ENCODE peak calls at places on chromosomes 2 and 18, in ten cellular contexts. One of them, this sample, is unnamed.
A peak's percentile ranks its signal among the peaks of the same experiment; 100 is the strongest.

GRCh38 chr2:61173116-61173515 is 11.1 kb downstream of the C2orf74 start:
- DNase-seq in kidney epithelial cell: no peak
- DNase-seq in lower lobe of right lung: no peak
- DNase-seq in GM12865: no peak
- DNase-seq in breast epithelium: no peak
- DNase-seq in AG10803: no peak
- DNase-seq in mucosa of descending colon: no peak
- DNase-seq in colonic mucosa: no peak
- DNase-seq in heart left ventricle: no peak
- DNase-seq in CD8-positive, alpha-beta T cell: peak; percentile 37
- DNase-seq in this sample: no peak

GRCh38 chr2:150392614-150393013 is 94.9 kb downstream of the RND3 start:
- DNase-seq in kidney epithelial cell: no peak
- DNase-seq in lower lobe of right lung: no peak
- DNase-seq in GM12865: no peak
- DNase-seq in breast epithelium: no peak
- DNase-seq in AG10803: no peak
- DNase-seq in mucosa of descending colon: no peak
- DNase-seq in colonic mucosa: no peak
- DNase-seq in heart left ventricle: no peak
- DNase-seq in CD8-positive, alpha-beta T cell: no peak
- DNase-seq in this sample: no peak

GRCh38 chr2:25598911-25599310 is 74.5 kb downstream of the DTNB start:
- DNase-seq in kidney epithelial cell: no peak
- DNase-seq in lower lobe of right lung: no peak
- DNase-seq in GM12865: no peak
- DNase-seq in breast epithelium: no peak
- DNase-seq in AG10803: no peak
- DNase-seq in mucosa of descending colon: no peak
- DNase-seq in colonic mucosa: no peak
- DNase-seq in heart left ventricle: no peak
- DNase-seq in CD8-positive, alpha-beta T cell: no peak
- DNase-seq in this sample: no peak

GRCh38 chr2:141557329-141558098 is 573.3 kb downstream of the LRP1B start:
- DNase-seq in kidney epithelial cell: peak; percentile 72
- DNase-seq in lower lobe of right lung: no peak
- DNase-seq in GM12865: peak; percentile 40
- DNase-seq in breast epithelium: no peak
- DNase-seq in AG10803: peak; percentile 90
- DNase-seq in mucosa of descending colon: no peak
- DNase-seq in colonic mucosa: no peak
- DNase-seq in heart left ventricle: no peak
- DNase-seq in CD8-positive, alpha-beta T cell: no peak
- DNase-seq in this sample: peak; percentile 58

GRCh38 chr2:64338107-64338506 is 115.9 kb upstream of the LGALSL start:
- DNase-seq in kidney epithelial cell: no peak
- DNase-seq in lower lobe of right lung: no peak
- DNase-seq in GM12865: no peak
- DNase-seq in breast epithelium: no peak
- DNase-seq in AG10803: no peak
- DNase-seq in mucosa of descending colon: no peak
- DNase-seq in colonic mucosa: no peak
- DNase-seq in heart left ventricle: no peak
- DNase-seq in CD8-positive, alpha-beta T cell: no peak
- DNase-seq in this sample: no peak

GRCh38 chr2:159010340-159010739 is 41.9 kb downstream of the TANC1 start:
- DNase-seq in kidney epithelial cell: no peak
- DNase-seq in lower lobe of right lung: no peak
- DNase-seq in GM12865: no peak
- DNase-seq in breast epithelium: no peak
- DNase-seq in AG10803: peak; percentile 67
- DNase-seq in mucosa of descending colon: no peak
- DNase-seq in colonic mucosa: no peak
- DNase-seq in heart left ventricle: no peak
- DNase-seq in CD8-positive, alpha-beta T cell: no peak
- DNase-seq in this sample: peak; percentile 64

GRCh38 chr2:3605013-3605961 is 10.4 kb downstream of the COLEC11 start:
- DNase-seq in kidney epithelial cell: no peak
- DNase-seq in lower lobe of right lung: no peak
- DNase-seq in GM12865: peak; percentile 77
- DNase-seq in breast epithelium: peak; percentile 30
- DNase-seq in AG10803: peak; percentile 29
- DNase-seq in mucosa of descending colon: peak; percentile 71
- DNase-seq in colonic mucosa: peak; percentile 46
- DNase-seq in heart left ventricle: no peak
- DNase-seq in CD8-positive, alpha-beta T cell: peak; percentile 46
- DNase-seq in this sample: peak; percentile 63

GRCh38 chr2:205188516-205189138 is 493.7 kb upstream of the NRP2 start:
- DNase-seq in kidney epithelial cell: no peak
- DNase-seq in lower lobe of right lung: no peak
- DNase-seq in GM12865: no peak
- DNase-seq in breast epithelium: no peak
- DNase-seq in AG10803: peak; percentile 81
- DNase-seq in mucosa of descending colon: no peak
- DNase-seq in colonic mucosa: peak; percentile 43
- DNase-seq in heart left ventricle: peak; percentile 62
- DNase-seq in CD8-positive, alpha-beta T cell: no peak
- DNase-seq in this sample: peak; percentile 89

GRCh38 chr2:85926931-85927527 is 38.2 kb upstream of the ST3GAL5 start:
- DNase-seq in kidney epithelial cell: no peak
- DNase-seq in lower lobe of right lung: no peak
- DNase-seq in GM12865: no peak
- DNase-seq in breast epithelium: peak; percentile 16
- DNase-seq in AG10803: peak; percentile 43
- DNase-seq in mucosa of descending colon: no peak
- DNase-seq in colonic mucosa: no peak
- DNase-seq in heart left ventricle: no peak
- DNase-seq in CD8-positive, alpha-beta T cell: no peak
- DNase-seq in this sample: peak; percentile 81

GRCh38 chr2:50556934-50557575 is 474.9 kb downstream of the NRXN1 start:
- DNase-seq in kidney epithelial cell: no peak
- DNase-seq in lower lobe of right lung: no peak
- DNase-seq in GM12865: no peak
- DNase-seq in breast epithelium: no peak
- DNase-seq in AG10803: peak; percentile 6
- DNase-seq in mucosa of descending colon: no peak
- DNase-seq in colonic mucosa: no peak
- DNase-seq in heart left ventricle: no peak
- DNase-seq in CD8-positive, alpha-beta T cell: no peak
- DNase-seq in this sample: peak; percentile 66

GRCh38 chr2:191617589-191617988 is 60.3 kb upstream of the NABP1 start:
- DNase-seq in kidney epithelial cell: no peak
- DNase-seq in lower lobe of right lung: no peak
- DNase-seq in GM12865: peak; percentile 82
- DNase-seq in breast epithelium: no peak
- DNase-seq in AG10803: no peak
- DNase-seq in mucosa of descending colon: no peak
- DNase-seq in colonic mucosa: no peak
- DNase-seq in heart left ventricle: no peak
- DNase-seq in CD8-positive, alpha-beta T cell: peak; percentile 64
- DNase-seq in this sample: no peak

GRCh38 chr2:79219383-79219988 is 59.9 kb upstream of the REG3A start:
- DNase-seq in kidney epithelial cell: peak; percentile 26
- DNase-seq in lower lobe of right lung: no peak
- DNase-seq in GM12865: peak; percentile 73
- DNase-seq in breast epithelium: no peak
- DNase-seq in AG10803: peak; percentile 42
- DNase-seq in mucosa of descending colon: no peak
- DNase-seq in colonic mucosa: peak; percentile 43
- DNase-seq in heart left ventricle: no peak
- DNase-seq in CD8-positive, alpha-beta T cell: no peak
- DNase-seq in this sample: peak; percentile 30

GRCh38 chr2:199303814-199304213 is 153.9 kb downstream of the SATB2 start:
- DNase-seq in kidney epithelial cell: peak; percentile 75
- DNase-seq in lower lobe of right lung: no peak
- DNase-seq in GM12865: no peak
- DNase-seq in breast epithelium: peak; percentile 35
- DNase-seq in AG10803: peak; percentile 100
- DNase-seq in mucosa of descending colon: no peak
- DNase-seq in colonic mucosa: no peak
- DNase-seq in heart left ventricle: no peak
- DNase-seq in CD8-positive, alpha-beta T cell: no peak
- DNase-seq in this sample: peak; percentile 74

GRCh38 chr2:27085670-27086089 is 892 bp upstream of the KHK start:
- DNase-seq in kidney epithelial cell: no peak
- DNase-seq in lower lobe of right lung: peak; percentile 88
- DNase-seq in GM12865: peak; percentile 66
- DNase-seq in breast epithelium: peak; percentile 47
- DNase-seq in AG10803: peak; percentile 68
- DNase-seq in mucosa of descending colon: peak; percentile 87
- DNase-seq in colonic mucosa: peak; percentile 81
- DNase-seq in heart left ventricle: peak; percentile 81
- DNase-seq in CD8-positive, alpha-beta T cell: no peak
- DNase-seq in this sample: peak; percentile 57

DNA sequence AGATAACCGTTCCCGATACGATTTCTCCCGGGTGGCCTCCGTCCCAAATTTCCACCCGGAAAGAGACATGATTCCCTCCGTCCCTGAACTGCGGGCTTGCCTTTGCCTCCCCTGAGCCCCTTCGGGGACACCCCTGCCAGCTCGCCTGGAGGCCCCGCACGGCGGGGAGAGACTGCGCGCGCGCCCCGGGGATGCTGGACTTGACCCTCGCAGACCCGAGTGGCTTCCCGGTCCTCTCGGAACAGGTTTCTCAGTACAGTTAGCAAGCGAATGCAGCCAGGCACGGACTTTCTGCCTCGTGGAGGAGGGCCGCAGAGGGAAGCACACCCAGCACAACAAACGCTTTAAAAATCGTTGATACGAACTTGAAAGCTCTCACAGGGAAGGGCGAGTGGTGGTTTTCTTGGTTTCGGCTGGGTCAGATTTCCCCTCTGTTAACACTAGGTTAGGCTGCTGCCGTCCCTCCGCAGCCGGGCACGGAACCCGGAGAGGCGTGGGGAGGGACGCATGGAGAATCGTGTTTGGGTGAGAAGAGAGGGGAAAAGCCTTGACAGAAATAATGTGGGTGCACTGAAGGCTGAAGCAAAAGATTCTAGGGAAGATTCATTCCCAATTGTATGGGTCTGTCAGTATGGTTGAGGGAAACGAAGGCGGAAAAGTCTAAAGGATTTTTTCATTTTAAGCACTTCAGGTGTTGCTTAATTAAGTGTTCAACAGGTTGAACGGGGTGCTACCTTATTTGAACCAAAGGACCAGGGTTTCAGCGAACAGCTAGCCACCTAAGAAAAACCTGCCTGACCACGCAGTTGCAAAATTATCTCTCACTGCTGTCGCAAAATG is 916 bp downstream of the TNFRSF11A start:
- DNase-seq in kidney epithelial cell: no peak
- DNase-seq in lower lobe of right lung: no peak
- DNase-seq in GM12865: peak; percentile 38
- DNase-seq in breast epithelium: no peak
- DNase-seq in AG10803: peak; percentile 1
- DNase-seq in mucosa of descending colon: no peak
- DNase-seq in colonic mucosa: no peak
- DNase-seq in heart left ventricle: no peak
- DNase-seq in CD8-positive, alpha-beta T cell: peak; percentile 56
- DNase-seq in this sample: no peak
- H3K4me3 ChIP-seq in kidney epithelial cell: peak overlapping the region; percentile 50
- H3K4me3 ChIP-seq in lower lobe of right lung: peak overlapping the region; percentile 58
- H3K4me3 ChIP-seq in GM12865: peak overlapping the region; percentile 51
- H3K4me3 ChIP-seq in breast epithelium: peak overlapping the region; percentile 59
- H3K4me3 ChIP-seq in AG10803: peak overlapping the region; percentile 34
- H3K4me3 ChIP-seq in mucosa of descending colon: peak overlapping the region; percentile 33
- H3K4me3 ChIP-seq in colonic mucosa: peak overlapping the region; percentile 55
- H3K4me3 ChIP-seq in heart left ventricle: peak overlapping the region; percentile 39
- H3K4me3 ChIP-seq in CD8-positive, alpha-beta T cell: peak overlapping the region; percentile 51
- H3K4me3 ChIP-seq in this sample: peak overlapping the region; percentile 41

GRCh38 chr18:63366270-63366990 is 576 bp downstream of the KDSR start:
- DNase-seq in kidney epithelial cell: peak; percentile 37
- DNase-seq in lower lobe of right lung: peak; percentile 70
- DNase-seq in GM12865: peak; percentile 61
- DNase-seq in breast epithelium: peak; percentile 54
- DNase-seq in AG10803: peak; percentile 65
- DNase-seq in mucosa of descending colon: peak; percentile 85
- DNase-seq in colonic mucosa: peak; percentile 77
- DNase-seq in heart left ventricle: peak; percentile 39
- DNase-seq in CD8-positive, alpha-beta T cell: peak; percentile 67
- DNase-seq in this sample: peak; percentile 59
- TF ChIP-seq CTCF in kidney epithelial cell: no peak
- TF ChIP-seq CTCF in lower lobe of right lung: no peak
- TF ChIP-seq CTCF in GM12865: no peak
- TF ChIP-seq CTCF in breast epithelium: no peak
- TF ChIP-seq CTCF in AG10803: no peak
- TF ChIP-seq CTCF in mucosa of descending colon: no peak
- TF ChIP-seq CTCF in colonic mucosa: no peak
- TF ChIP-seq CTCF in heart left ventricle: no peak
- TF ChIP-seq CTCF in CD8-positive, alpha-beta T cell: no peak
- TF ChIP-seq CTCF in this sample: no peak

GRCh38 chr2:171409436-171409971 is 24.3 kb downstream of the METTL8 start:
- DNase-seq in kidney epithelial cell: no peak
- DNase-seq in lower lobe of right lung: no peak
- DNase-seq in GM12865: no peak
- DNase-seq in breast epithelium: no peak
- DNase-seq in AG10803: no peak
- DNase-seq in mucosa of descending colon: no peak
- DNase-seq in colonic mucosa: no peak
- DNase-seq in heart left ventricle: no peak
- DNase-seq in CD8-positive, alpha-beta T cell: no peak
- DNase-seq in this sample: peak; percentile 36
- H3K4me3 ChIP-seq in kidney epithelial cell: no peak overlapping the region
- H3K4me3 ChIP-seq in lower lobe of right lung: no peak overlapping the region
- H3K4me3 ChIP-seq in GM12865: no peak overlapping the region
- H3K4me3 ChIP-seq in breast epithelium: peak overlapping the region; percentile 48
- H3K4me3 ChIP-seq in AG10803: no peak overlapping the region
- H3K4me3 ChIP-seq in mucosa of descending colon: no peak overlapping the region
- H3K4me3 ChIP-seq in colonic mucosa: no peak overlapping the region
- H3K4me3 ChIP-seq in heart left ventricle: no peak overlapping the region
- H3K4me3 ChIP-seq in CD8-positive, alpha-beta T cell: no peak overlapping the region
- H3K4me3 ChIP-seq in this sample: peak overlapping the region; percentile 43

GRCh38 chr2:189267491-189267890 is 87.9 kb upstream of the COL5A2 start:
- DNase-seq in kidney epithelial cell: no peak
- DNase-seq in lower lobe of right lung: no peak
- DNase-seq in GM12865: no peak
- DNase-seq in breast epithelium: no peak
- DNase-seq in AG10803: no peak
- DNase-seq in mucosa of descending colon: no peak
- DNase-seq in colonic mucosa: no peak
- DNase-seq in heart left ventricle: no peak
- DNase-seq in CD8-positive, alpha-beta T cell: no peak
- DNase-seq in this sample: no peak

GRCh38 chr2:189265696-189266320 is 86.2 kb upstream of the COL5A2 start:
- DNase-seq in kidney epithelial cell: no peak
- DNase-seq in lower lobe of right lung: no peak
- DNase-seq in GM12865: no peak
- DNase-seq in breast epithelium: no peak
- DNase-seq in AG10803: no peak
- DNase-seq in mucosa of descending colon: no peak
- DNase-seq in colonic mucosa: no peak
- DNase-seq in heart left ventricle: no peak
- DNase-seq in CD8-positive, alpha-beta T cell: no peak
- DNase-seq in this sample: no peak

GRCh38 chr2:189268763-189269162 is 89.2 kb upstream of the COL5A2 start:
- DNase-seq in kidney epithelial cell: no peak
- DNase-seq in lower lobe of right lung: no peak
- DNase-seq in GM12865: no peak
- DNase-seq in breast epithelium: no peak
- DNase-seq in AG10803: no peak
- DNase-seq in mucosa of descending colon: no peak
- DNase-seq in colonic mucosa: no peak
- DNase-seq in heart left ventricle: no peak
- DNase-seq in CD8-positive, alpha-beta T cell: no peak
- DNase-seq in this sample: peak; percentile 28

GRCh38 chr2:189273734-189274133 is 94.2 kb upstream of the COL5A2 start:
- DNase-seq in kidney epithelial cell: no peak
- DNase-seq in lower lobe of right lung: no peak
- DNase-seq in GM12865: no peak
- DNase-seq in breast epithelium: no peak
- DNase-seq in AG10803: no peak
- DNase-seq in mucosa of descending colon: no peak
- DNase-seq in colonic mucosa: no peak
- DNase-seq in heart left ventricle: no peak
- DNase-seq in CD8-positive, alpha-beta T cell: no peak
- DNase-seq in this sample: no peak

GRCh38 chr2:189267925-189268579 is 88.5 kb upstream of the COL5A2 start:
- DNase-seq in kidney epithelial cell: no peak
- DNase-seq in lower lobe of right lung: no peak
- DNase-seq in GM12865: no peak
- DNase-seq in breast epithelium: no peak
- DNase-seq in AG10803: peak; percentile 88
- DNase-seq in mucosa of descending colon: no peak
- DNase-seq in colonic mucosa: no peak
- DNase-seq in heart left ventricle: no peak
- DNase-seq in CD8-positive, alpha-beta T cell: no peak
- DNase-seq in this sample: peak; percentile 67
- TF ChIP-seq CTCF in kidney epithelial cell: no peak
- TF ChIP-seq CTCF in lower lobe of right lung: no peak
- TF ChIP-seq CTCF in GM12865: no peak
- TF ChIP-seq CTCF in breast epithelium: no peak
- TF ChIP-seq CTCF in AG10803: no peak
- TF ChIP-seq CTCF in mucosa of descending colon: no peak
- TF ChIP-seq CTCF in colonic mucosa: no peak
- TF ChIP-seq CTCF in heart left ventricle: no peak
- TF ChIP-seq CTCF in CD8-positive, alpha-beta T cell: no peak
- TF ChIP-seq CTCF in this sample: no peak

This sample was measured in fibroblast of villous mesenchyme.